ENCODE peak calls at places on chromosomes 13 and 19, in seven cellular contexts. N, A, M, T, J, O and R are unnamed samples.

GRCh38 chr19:28427256-28428083 is 785.5 kb downstream of the UQCRFS1 start:
- DNase-seq in N (no peak), A (peak), M (no peak), T (no peak), J (no peak), O (no peak), R (no peak)

GRCh38 chr13:64338671-64339070 is 2891.5 kb downstream of the PCDH9 start:
- DNase-seq in N (no peak), A (no peak), M (no peak), T (no peak), J (no peak), O (no peak), R (no peak)

GRCh38 chr19:40165362-40165937 is 25.8 kb upstream of the MAP3K10 start:
- DNase-seq in N (peak), A (peak), M (no peak), T (no peak), J (peak), O (peak), R (peak)

GRCh38 chr19:389935-390289 is 19.0 kb downstream of the C2CD4C start:
- DNase-seq in N (no peak), A (no peak), M (no peak), T (no peak), J (no peak), O (no peak), R (no peak)

GRCh38 chr19:18433039-18433691 is 4.8 kb downstream of the ISYNA1 start:
- DNase-seq in N (no peak), A (no peak), M (no peak), T (no peak), J (no peak), O (peak), R (no peak)

GRCh38 chr13:68440874-68441273 is 1210.7 kb upstream of the PCDH9 start:
- DNase-seq in N (no peak), A (no peak), M (no peak), T (no peak), J (no peak), O (no peak), R (no peak)

GRCh38 chr13:113083402-113084061 is 22.1 kb upstream of the F7 start:
- DNase-seq in N (peak), A (no peak), M (no peak), T (no peak), J (no peak), O (no peak), R (no peak)

GRCh38 chr19:1167687-1168561 is 6.1 kb downstream of the SBNO2 start:
- DNase-seq in N (no peak), A (no peak), M (no peak), T (no peak), J (no peak), O (no peak), R (no peak)

GRCh38 chr19:37997911-37998344 is 90.9 kb downstream of the SIPA1L3 start:
- DNase-seq in N (no peak), A (peak), M (peak), T (no peak), J (no peak), O (no peak), R (no peak)

GRCh38 chr19:14383898-14384669 is 2.8 kb downstream of the ADGRE5 start:
- DNase-seq in N (no peak), A (peak), M (no peak), T (peak), J (peak), O (no peak), R (no peak)

GRCh38 chr13:32682130-32682529 is 95.9 kb downstream of the PDS5B start:
- DNase-seq in N (no peak), A (no peak), M (no peak), T (no peak), J (no peak), O (no peak), R (no peak)

GRCh38 chr13:98563071-98563470 is 13.8 kb downstream of the STK24 start:
- DNase-seq in N (no peak), A (peak), M (no peak), T (no peak), J (no peak), O (no peak), R (no peak)

GRCh38 chr19:41064974-41065569 is 23.2 kb upstream of the CYP2A13 start:
- DNase-seq in N (no peak), A (peak), M (peak), T (no peak), J (no peak), O (no peak), R (no peak)

GRCh38 chr19:16190736-16191135 is 5.5 kb downstream of the FAM32A start:
- DNase-seq in N (no peak), A (no peak), M (no peak), T (no peak), J (no peak), O (no peak), R (no peak)

GRCh38 chr13:101614491-101614890 is 162.0 kb downstream of the ITGBL1 start:
- DNase-seq in N (no peak), A (no peak), M (no peak), T (no peak), J (no peak), O (no peak), R (no peak)

GRCh38 chr19:33677745-33678426 is 56.1 kb downstream of the CHST8 start:
- DNase-seq in N (no peak), A (no peak), M (no peak), T (peak), J (no peak), O (no peak), R (peak)

GRCh38 chr19:28332886-28333285 is 880.1 kb downstream of the UQCRFS1 start:
- DNase-seq in N (no peak), A (no peak), M (no peak), T (no peak), J (no peak), O (no peak), R (no peak)

GRCh38 chr19:1445932-1446712 is 3.8 kb upstream of the APC2 start:
- DNase-seq in N (no peak), A (no peak), M (no peak), T (no peak), J (no peak), O (no peak), R (peak)

GRCh38 chr13:114185182-114185971 is 6.3 kb downstream of the CFAP97D2 start:
- DNase-seq in N (peak), A (no peak), M (no peak), T (no peak), J (no peak), O (no peak), R (no peak)

GRCh38 chr13:47621931-47622330 is 379.1 kb downstream of the SUCLA2 start:
- DNase-seq in N (no peak), A (no peak), M (peak), T (no peak), J (no peak), O (no peak), R (no peak)

GRCh38 chr19:41928221-41928683 is at the start of gene ERFL:
- DNase-seq in N (no peak), A (peak), M (no peak), T (no peak), J (peak), O (no peak), R (no peak)

GRCh38 chr19:13055213-13056051 is 47.2 kb downstream of the LYL1 start:
- DNase-seq in N (peak), A (peak), M (peak), T (peak), J (no peak), O (no peak), R (no peak)

GRCh38 chr19:3171894-3172679 is 6.5 kb upstream of the S1PR4 start:
- DNase-seq in N (no peak), A (no peak), M (no peak), T (no peak), J (no peak), O (no peak), R (no peak)

GRCh38 chr19:17611462-17612244 is 56.2 kb downstream of the COLGALT1 start:
- DNase-seq in N (no peak), A (no peak), M (no peak), T (no peak), J (no peak), O (no peak), R (no peak)

GRCh38 chr19:32876236-32876918 is 6.8 kb upstream of the SLC7A9 start:
- DNase-seq in N (no peak), A (peak), M (no peak), T (no peak), J (no peak), O (no peak), R (no peak)

GRCh38 chr19:51016798-51017683 is 2.5 kb downstream of the KLK10 start:
- DNase-seq in N (peak), A (peak), M (peak), T (no peak), J (peak), O (no peak), R (peak)

GRCh38 chr13:110835721-110836599 is 78.9 kb downstream of the ANKRD10 start:
- DNase-seq in N (no peak), A (no peak), M (no peak), T (no peak), J (no peak), O (no peak), R (no peak)

GRCh38 chr13:80215368-80215767 is 125.6 kb downstream of the SPRY2 start:
- DNase-seq in N (no peak), A (no peak), M (no peak), T (no peak), J (no peak), O (no peak), R (no peak)